ENCODE peak calls at places on chromosomes 1 and 21, in seven cellular contexts. N is iris pigment epithelial cell; R is GM04503; P is H4; C is NCI-H1092; X is endothelial cell; V is activated CD4-positive, alpha-beta T cell treated with anti-CD3 and anti-CD28 coated beads, Interleukin-2, amount 10 ng/mL, durations not matched to agents 7 days and 5 days. E is an unnamed sample.

GRCh38 chr1:167517535-167518330 is 596 bp downstream of the CD247 start:
- DNase-seq in X (no peak), P (peak; percentile 58), C (no peak), R (no peak), N (no peak), V (peak; percentile 74), E (no peak)

GRCh38 chr1:206125366-206125765 is 8.2 kb upstream of the AVPR1B start:
- DNase-seq in V (no peak), N (no peak), C (no peak), R (no peak), P (no peak), X (no peak), E (no peak)

GRCh38 chr1:234357831-234358230 is 15.4 kb upstream of the COA6 start:
- DNase-seq in V (no peak), N (no peak), P (no peak), R (no peak), C (no peak), X (no peak), E (no peak)

GRCh38 chr1:247407180-247407616 is 8.8 kb upstream of the NLRP3 start:
- DNase-seq in R (no peak), V (peak; percentile 72), N (no peak), P (no peak), C (no peak), X (no peak), E (no peak)

GRCh38 chr1:113391643-113392271 is 1.4 kb downstream of the MAGI3 start:
- DNase-seq in N (peak; percentile 16), X (no peak), V (peak; percentile 37), P (no peak), R (no peak), C (no peak), E (no peak)

GRCh38 chr1:3072948-3073519 is 4.0 kb downstream of the PRDM16 start:
- DNase-seq in N (no peak), V (no peak), P (no peak), C (no peak), R (no peak), X (no peak), E (no peak)

GRCh38 chr1:94648225-94649007 is 106.9 kb upstream of the F3 start:
- DNase-seq in R (peak; percentile 96), C (no peak), X (no peak), P (peak; percentile 89), V (no peak), N (peak; percentile 100), E (peak; percentile 98)

GRCh38 chr1:1778827-1779675 is 781 bp upstream of the NADK start:
- DNase-seq in X (peak; percentile 40), V (peak; percentile 87), P (no peak), N (no peak), C (no peak), R (no peak), E (no peak)

GRCh38 chr1:97170296-97170695 is 448.7 kb downstream of the PTBP2 start:
- DNase-seq in C (no peak), X (no peak), N (no peak), R (no peak), P (no peak), V (no peak), E (no peak)

GRCh38 chr1:202806845-202807366 is 1.3 kb downstream of the KDM5B start:
- DNase-seq in X (peak; percentile 28), V (peak; percentile 15), N (peak; percentile 17), P (no peak), R (no peak), C (peak; percentile 36), E (no peak)

GRCh38 chr1:4531842-4532241 is 122.6 kb upstream of the AJAP1 start:
- DNase-seq in N (no peak), R (no peak), C (no peak), X (no peak), V (no peak), P (no peak), E (no peak)

GRCh38 chr1:11736746-11737639 is 1.1 kb downstream of the AGTRAP start:
- DNase-seq in X (peak; percentile 37), C (no peak), P (peak; percentile 34), R (peak; percentile 66), N (peak; percentile 91), V (peak; percentile 54), E (peak; percentile 82)

GRCh38 chr21:43676391-43676790 is 17.0 kb downstream of the RRP1B start:
- DNase-seq in V (no peak), R (no peak), C (no peak), X (no peak), N (no peak), P (no peak), E (no peak)

GRCh38 chr1:103250441-103250861 is 142.1 kb upstream of the COL11A1 start:
- DNase-seq in P (peak; percentile 10), R (no peak), X (peak; percentile 5), V (no peak), N (peak; percentile 62), C (no peak), E (peak; percentile 7)

GRCh38 chr1:75521658-75522057 is 89.3 kb downstream of the SLC44A5 start:
- DNase-seq in X (no peak), R (no peak), C (no peak), N (no peak), V (no peak), P (no peak), E (no peak)

GRCh38 chr1:2632561-2633361 is at the start of gene MMEL1:
- DNase-seq in C (no peak), V (no peak), N (no peak), R (no peak), P (no peak), X (no peak), E (no peak)

GRCh38 chr1:181317261-181317924 is 165.9 kb upstream of the CACNA1E start:
- DNase-seq in X (no peak), V (no peak), R (no peak), N (no peak), P (no peak), C (peak; percentile 45), E (no peak)

GRCh38 chr1:3651011-3651938 is 1.0 kb upstream of the TP73 start:
- DNase-seq in P (no peak), V (no peak), N (peak; percentile 19), R (no peak), X (no peak), C (no peak), E (no peak)

GRCh38 chr1:42142894-42143675 is 10.1 kb upstream of the GUCA2B start:
- DNase-seq in V (no peak), R (no peak), X (no peak), P (peak; percentile 47), N (no peak), C (peak; percentile 16), E (no peak)

GRCh38 chr1:175512637-175513412 is 230.6 kb downstream of the TNR start:
- DNase-seq in R (no peak), X (no peak), N (no peak), V (no peak), C (no peak), P (no peak), E (no peak)

GRCh38 chr1:56532359-56532696 is 47.0 kb downstream of the PLPP3 start:
- DNase-seq in P (no peak), C (no peak), R (no peak), N (peak; percentile 17), V (no peak), X (no peak), E (peak; percentile 53)

GRCh38 chr1:245156736-245157505 is 2.1 kb downstream of the KIF26B start:
- DNase-seq in P (peak; percentile 21), X (peak; percentile 19), C (peak; percentile 82), N (peak; percentile 45), V (peak; percentile 6), R (no peak), E (peak; percentile 42)

GRCh38 chr1:56302878-56303277 is 276.5 kb downstream of the PLPP3 start:
- DNase-seq in C (no peak), R (no peak), N (no peak), V (no peak), X (no peak), P (no peak), E (no peak)

GRCh38 chr1:55211909-55212308 is 3.3 kb downstream of the USP24 start:
- DNase-seq in C (no peak), N (no peak), X (no peak), R (no peak), V (no peak), P (no peak), E (no peak)

GRCh38 chr1:51636765-51637522 is 20.1 kb downstream of the OSBPL9 start:
- DNase-seq in X (no peak), R (peak; percentile 83), V (no peak), N (peak; percentile 87), P (peak; percentile 69), C (no peak), E (peak; percentile 91)

GRCh38 chr1:26177182-26177684 is at the start of gene CNKSR1:
- DNase-seq in R (no peak), X (peak; percentile 51), N (no peak), V (no peak), C (no peak), P (no peak), E (no peak)

GRCh38 chr1:17137441-17137840 is 18.2 kb upstream of the PADI2 start:
- DNase-seq in X (no peak), C (no peak), N (no peak), R (no peak), V (no peak), P (no peak), E (no peak)

GRCh38 chr1:193952778-193953374 is 766.5 kb upstream of the B3GALT2 start:
- DNase-seq in V (no peak), X (no peak), C (no peak), R (no peak), N (no peak), P (no peak), E (no peak)

GRCh38 chr1:11417162-11417561 is 61.8 kb upstream of the DISP3 start:
- DNase-seq in C (no peak), X (no peak), R (no peak), V (no peak), P (no peak), N (no peak), E (no peak)

GRCh38 chr1:65147424-65148177 is 402 bp upstream of the AK4 start:
- DNase-seq in C (no peak), V (peak; percentile 54), P (no peak), R (no peak), N (peak; percentile 35), X (peak; percentile 44), E (peak; percentile 40)

GRCh38 chr1:87135313-87135712 is 193.4 kb upstream of the LMO4 start:
- DNase-seq in V (no peak), P (no peak), N (no peak), R (no peak), X (no peak), C (no peak), E (no peak)

GRCh38 chr1:37764888-37765441 is at the start of gene EPHA10:
- DNase-seq in P (no peak), V (no peak), R (no peak), X (peak; percentile 16), C (peak; percentile 86), N (no peak), E (no peak)

GRCh38 chr1:230231739-230232075 is 164.7 kb downstream of the GALNT2 start:
- DNase-seq in P (no peak), C (no peak), X (no peak), N (peak; percentile 68), R (no peak), V (no peak), E (peak; percentile 79)

GRCh38 chr21:31686272-31686913 is 26.9 kb downstream of the SOD1 start:
- DNase-seq in V (no peak), C (no peak), N (no peak), P (no peak), R (no peak), X (no peak), E (no peak)

GRCh38 chr1:115544131-115544530 is 97.6 kb upstream of the VANGL1 start:
- DNase-seq in X (no peak), N (peak; percentile 74), C (no peak), R (no peak), V (no peak), P (no peak), E (peak; percentile 64)

GRCh38 chr1:179924268-179924667 is 30.3 kb upstream of the CEP350 start:
- DNase-seq in C (no peak), V (no peak), P (no peak), X (no peak), R (no peak), N (no peak), E (no peak)

GRCh38 chr1:36818771-36819170 is 215.5 kb downstream of the GRIK3 start:
- DNase-seq in P (no peak), N (no peak), R (no peak), X (no peak), V (no peak), C (no peak), E (no peak)

GRCh38 chr1:206461602-206462455 is 8.4 kb upstream of the IKBKE start:
- DNase-seq in N (peak; percentile 72), R (no peak), C (peak; percentile 35), V (peak; percentile 85), P (peak; percentile 37), X (peak; percentile 76), E (peak; percentile 86)